ENCODE peak calls at places on chromosomes 13 and 19, in four cellular contexts. X is left ventricle myocardium inferior; J is activated gamma-delta T cell treated with anti-CD3 and anti-CD28 coated beads, Interleukin-2, amount 50 U/mL, for 16 hours; D is ELR. M is an unnamed sample.

GRCh38 chr13:108426893-108427292 is 157.4 kb downstream of the TNFSF13B start:
- DNase-seq in X (no peak), J (no peak), D (no peak), M (no peak)

GRCh38 chr13:85261757-85262346 is 537.4 kb downstream of the SLITRK6 start:
- DNase-seq in X (no peak), J (no peak), D (peak; percentile 48), M (no peak)

GRCh38 chr13:36088001-36088400 is 43.2 kb downstream of the DCLK1 start:
- DNase-seq in X (no peak), J (no peak), D (no peak), M (no peak)

GRCh38 chr13:34816543-34816942 is 125.5 kb upstream of the NBEA start:
- DNase-seq in X (no peak), J (no peak), D (no peak), M (no peak)

GRCh38 chr13:111210945-111211469 is 95.9 kb downstream of the ARHGEF7 start:
- DNase-seq in X (no peak), J (no peak), D (no peak), M (no peak)

GRCh38 chr13:43365042-43365344 is 341.6 kb downstream of the DNAJC15 start:
- DNase-seq in X (no peak), J (no peak), D (no peak), M (no peak)

GRCh38 chr13:99590519-99591011 is 89.3 kb downstream of the TM9SF2 start:
- DNase-seq in X (no peak), J (no peak), D (no peak), M (no peak)

GRCh38 chr19:47135156-47135555 is 4.5 kb downstream of the SAE1 start:
- DNase-seq in X (no peak), J (no peak), D (no peak), M (no peak)

GRCh38 chr19:48064509-48064908 is 20.6 kb upstream of the CABP5 start:
- DNase-seq in X (no peak), J (no peak), D (peak; percentile 52), M (no peak)

GRCh38 chr13:39038569-39038898 is 278 bp downstream of the NHLRC3 start:
- DNase-seq in X (no peak), J (peak; percentile 36), D (peak; percentile 50), M (no peak)

GRCh38 chr19:16233836-16234551 is 36.3 kb downstream of the AP1M1 start:
- DNase-seq in X (no peak), J (no peak), D (no peak), M (no peak)

GRCh38 chr13:109481046-109481445 is 305.3 kb downstream of the IRS2 start:
- DNase-seq in X (no peak), J (no peak), D (no peak), M (no peak)

GRCh38 chr19:49911381-49912145 is 14.9 kb upstream of the IL4I1 start:
- DNase-seq in X (no peak), J (no peak), D (no peak), M (peak; percentile 69)

GRCh38 chr19:18542936-18543813 is at the start of gene FKBP8:
- DNase-seq in X (peak; percentile 94), J (peak; percentile 93), D (peak; percentile 90), M (no peak)

GRCh38 chr13:96003304-96003703 is 49.9 kb downstream of the UGGT2 start:
- DNase-seq in X (no peak), J (no peak), D (peak; percentile 17), M (no peak)

GRCh38 chr13:100378533-100378932 is 210.1 kb downstream of the GGACT start:
- DNase-seq in X (no peak), J (no peak), D (no peak), M (no peak)

GRCh38 chr19:50921391-50922315 is 10.5 kb upstream of the KLK4 start:
- DNase-seq in X (no peak), J (no peak), D (peak; percentile 17), M (no peak)

GRCh38 chr13:48066310-48066989 is 28.5 kb downstream of the MED4 start:
- DNase-seq in X (no peak), J (no peak), D (peak; percentile 17), M (no peak)

GRCh38 chr13:23433171-23434153 is at the start of gene SACS:
- DNase-seq in X (no peak), J (no peak), D (peak; percentile 69), M (no peak)

GRCh38 chr19:13036366-13036976 is 41.2 kb downstream of the NFIX start:
- DNase-seq in X (no peak), J (no peak), D (peak; percentile 91), M (no peak)

GRCh38 chr19:42428676-42429075 is 1.5 kb upstream of the LIPE start:
- DNase-seq in X (no peak), J (no peak), D (no peak), M (no peak)

GRCh38 chr13:110415669-110416068 is 108.6 kb downstream of the COL4A2 start:
- DNase-seq in X (no peak), J (no peak), D (peak; percentile 43), M (no peak)

GRCh38 chr19:49882643-49883042 is 5.1 kb downstream of the TBC1D17 start:
- DNase-seq in X (no peak), J (no peak), D (no peak), M (no peak)

GRCh38 chr19:54337858-54338230 is 1.1 kb downstream of the LILRA4 start:
- DNase-seq in X (no peak), J (no peak), D (no peak), M (no peak)

GRCh38 chr13:84358601-84359000 is 476.3 kb upstream of the SLITRK1 start:
- DNase-seq in X (no peak), J (no peak), D (no peak), M (no peak)

GRCh38 chr13:37747071-37747612 is 122.4 kb downstream of the TRPC4 start:
- DNase-seq in X (no peak), J (no peak), D (peak; percentile 85), M (no peak)

GRCh38 chr19:44112802-44113137 is 429 bp upstream of the ZNF225 start:
- DNase-seq in X (no peak), J (no peak), D (no peak), M (no peak)

GRCh38 chr13:28325022-28325421 is 169.9 kb downstream of the FLT1 start:
- DNase-seq in X (no peak), J (no peak), D (no peak), M (no peak)

M was measured in HL-60.